ENCODE peak calls at places on chromosomes 7 and 10, in six cellular contexts. B, W, P, G, Y and N are unnamed samples.

GRCh38 chr7:11207565-11207964 is 233.9 kb downstream of the PHF14 start:
- DNase-seq in W (no peak), P (no peak), Y (no peak), G (no peak), B (no peak), N (no peak)

GRCh38 chr10:34139559-34139958 is 675.5 kb downstream of the PARD3 start:
- DNase-seq in B (no peak), W (no peak), P (no peak), Y (no peak), G (no peak), N (no peak)

GRCh38 chr10:60048146-60048545 is 141.8 kb upstream of the CCDC6 start:
- DNase-seq in Y (peak), B (peak), G (no peak), P (no peak), W (peak), N (no peak)

GRCh38 chr7:40232242-40232929 is 97.6 kb downstream of the SUGCT start:
- DNase-seq in G (peak), P (no peak), Y (peak), B (peak), W (no peak), N (peak)

GRCh38 chr7:26694156-26694555 is 170.2 kb downstream of the SKAP2 start:
- DNase-seq in G (no peak), W (no peak), Y (no peak), B (no peak), P (no peak), N (no peak)

GRCh38 chr7:14924398-14924797 is 21.8 kb upstream of the DGKB start:
- DNase-seq in B (no peak), Y (no peak), W (no peak), G (no peak), P (no peak), N (no peak)

GRCh38 chr10:26367771-26368170 is 70.4 kb upstream of the APBB1IP start:
- DNase-seq in Y (peak), W (peak), B (no peak), G (peak), P (no peak), N (peak)

GRCh38 chr7:12436896-12437535 is 33.4 kb upstream of the VWDE start:
- DNase-seq in P (no peak), B (no peak), G (peak), Y (peak), W (no peak), N (no peak)

GRCh38 chr10:102312683-102313082 is 67.4 kb downstream of the GBF1 start:
- DNase-seq in W (no peak), G (no peak), B (no peak), Y (no peak), P (no peak), N (no peak)

GRCh38 chr10:77392236-77392721 is 245.3 kb downstream of the KCNMA1 start:
- DNase-seq in G (no peak), B (no peak), Y (no peak), W (no peak), P (no peak), N (no peak)

GRCh38 chr10:122999347-122999746 is 9.2 kb downstream of the IKZF5 start:
- DNase-seq in P (no peak), Y (no peak), W (no peak), G (no peak), B (no peak), N (no peak)

GRCh38 chr10:70295321-70295720 is 11.5 kb upstream of the NPFFR1 start:
- DNase-seq in G (no peak), B (no peak), W (no peak), P (no peak), Y (no peak), N (no peak)

GRCh38 chr7:149856583-149856982 is 17.2 kb upstream of the ATP6V0E2 start:
- DNase-seq in W (no peak), P (no peak), B (no peak), Y (no peak), G (no peak), N (no peak)

GRCh38 chr7:83105948-83106347 is 56.7 kb downstream of the PCLO start:
- DNase-seq in G (no peak), W (no peak), P (no peak), Y (no peak), B (no peak), N (no peak)

GRCh38 chr10:15805395-15806058 is 54.8 kb downstream of the MINDY3 start:
- DNase-seq in G (no peak), P (no peak), W (no peak), Y (no peak), B (no peak), N (no peak)

DNA sequence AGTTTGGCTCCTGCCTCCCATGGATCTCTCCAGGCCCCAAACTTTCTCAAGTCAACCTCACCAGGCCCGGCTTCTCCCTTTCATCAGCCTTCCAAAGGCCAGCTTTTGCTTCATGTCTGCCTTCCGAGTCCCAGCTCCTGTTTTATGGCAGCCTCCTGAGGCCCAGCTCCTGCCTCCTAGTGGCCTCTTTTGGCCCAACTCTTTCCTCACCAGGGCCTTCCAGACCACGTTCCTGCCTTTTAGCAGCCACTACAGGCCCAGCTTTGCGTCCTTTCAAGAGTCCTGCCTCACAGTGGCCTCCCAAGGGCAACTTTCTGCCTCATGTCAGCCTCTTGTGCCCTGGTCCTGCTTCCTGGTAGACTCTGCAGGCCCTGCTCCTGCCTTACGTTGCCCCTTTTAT is 15.3 kb upstream of the TMEM248 start:
- DNase-seq in P (no peak), G (no peak), B (no peak), Y (no peak), W (no peak), N (peak)
- TF ChIP-seq CTCF in P (no peak), G (peak), B (no peak), Y (no peak), W (no peak), N (no peak)

GRCh38 chr10:133438711-133439273 is 14.4 kb upstream of the SPRN start:
- DNase-seq in B (no peak), G (peak), P (no peak), W (no peak), Y (no peak), N (peak)
- TF ChIP-seq CTCF in B (peak), G (peak), P (no peak), W (peak), Y (no peak), N (peak)

GRCh38 chr7:96266580-96266979 is 55.3 kb downstream of the SLC25A13 start:
- DNase-seq in P (no peak), Y (no peak), G (no peak), W (no peak), B (no peak), N (no peak)

GRCh38 chr7:96269246-96269994 is 52.5 kb downstream of the SLC25A13 start:
- DNase-seq in G (no peak), P (no peak), B (no peak), Y (no peak), W (no peak), N (no peak)

GRCh38 chr7:96266015-96266414 is 55.9 kb downstream of the SLC25A13 start:
- DNase-seq in W (no peak), Y (no peak), P (no peak), G (no peak), B (no peak), N (no peak)
- TF ChIP-seq CTCF in W (no peak), Y (no peak), P (no peak), G (no peak), B (no peak), N (no peak)

GRCh38 chr7:997404-998395 is 14.7 kb downstream of the CYP2W1 start:
- DNase-seq in G (no peak), Y (no peak), B (peak), W (no peak), P (no peak), N (no peak)
- TF ChIP-seq CTCF in G (no peak), Y (no peak), B (no peak), W (peak), P (no peak), N (no peak)

DNA sequence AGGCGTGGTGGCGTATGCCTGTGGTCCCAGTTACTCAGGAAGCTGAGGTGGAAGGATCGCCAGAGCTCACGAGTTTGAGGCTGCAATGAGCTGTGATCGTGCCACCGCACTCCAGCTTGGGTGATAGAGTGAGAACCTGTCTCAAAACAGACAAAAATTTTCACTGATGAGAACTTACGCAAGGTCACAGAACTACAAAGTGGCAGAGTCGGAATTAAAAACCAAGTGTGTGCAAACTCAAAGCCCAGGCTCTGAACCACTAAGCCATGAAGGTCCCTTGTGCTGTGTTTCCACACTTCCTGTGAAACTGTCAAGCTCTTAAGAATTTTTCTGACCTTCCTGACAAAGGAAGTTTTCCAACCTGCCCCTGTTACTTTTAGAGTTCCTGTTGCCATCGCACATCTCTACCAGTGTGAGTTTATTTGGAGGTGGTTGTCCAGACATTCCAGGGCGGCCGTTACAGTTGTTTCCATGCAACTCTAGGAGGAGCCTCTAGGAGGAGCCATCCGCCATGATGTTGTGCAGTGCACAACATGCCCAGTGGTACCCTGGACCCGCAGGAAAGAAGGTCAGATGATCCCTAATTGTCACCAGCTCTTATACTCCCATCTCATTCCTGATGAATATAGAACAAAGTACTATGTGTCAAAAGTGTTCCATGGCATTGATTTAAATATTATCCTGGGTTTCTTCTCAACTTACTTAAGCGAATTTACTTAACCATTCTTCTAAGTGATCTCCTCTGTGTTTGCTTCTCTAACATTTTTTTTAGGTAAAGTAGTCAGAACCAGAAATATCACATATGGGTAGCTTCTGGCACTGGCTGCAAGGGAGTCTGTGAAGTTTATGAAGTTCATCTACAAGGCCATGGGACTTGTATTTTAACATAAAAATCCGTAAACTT is 49.0 kb upstream of the LYZL1 start:
- DNase-seq in P (no peak), W (peak), B (no peak), G (no peak), Y (peak), N (peak)
- TF ChIP-seq CTCF in P (no peak), W (peak), B (no peak), G (no peak), Y (peak), N (peak)

GRCh38 chr10:17247210-17247609 is 19.2 kb downstream of the VIM start:
- DNase-seq in W (no peak), B (no peak), G (no peak), Y (no peak), P (no peak), N (no peak)

GRCh38 chr10:17248964-17249363 is 20.9 kb downstream of the VIM start:
- DNase-seq in B (no peak), W (no peak), P (no peak), G (no peak), Y (no peak), N (no peak)

GRCh38 chr10:17244712-17245365 is 16.8 kb downstream of the VIM start:
- DNase-seq in W (no peak), G (no peak), Y (no peak), P (no peak), B (no peak), N (no peak)

GRCh38 chr10:17250736-17251135 is 22.7 kb downstream of the VIM start:
- DNase-seq in G (no peak), Y (no peak), W (no peak), P (no peak), B (no peak), N (peak)

GRCh38 chr10:17249820-17250219 is 21.8 kb downstream of the VIM start:
- DNase-seq in P (no peak), Y (no peak), B (no peak), W (no peak), G (no peak), N (no peak)
- TF ChIP-seq CTCF in P (peak), Y (no peak), B (no peak), W (no peak), G (peak), N (peak)

GRCh38 chr7:119943932-119944600 is 328.9 kb upstream of the KCND2 start:
- DNase-seq in Y (no peak), P (no peak), G (no peak), B (no peak), W (no peak), N (no peak)
- TF ChIP-seq CTCF in Y (no peak), P (no peak), G (peak), B (no peak), W (no peak), N (no peak)

GRCh38 chr10:43897765-43898419 is 249.2 kb upstream of the ZNF32 start:
- DNase-seq in B (no peak), W (no peak), G (no peak), Y (no peak), P (no peak), N (no peak)

GRCh38 chr10:43901302-43901701 is 252.6 kb upstream of the ZNF32 start:
- DNase-seq in Y (no peak), P (no peak), W (no peak), G (no peak), B (no peak), N (no peak)

GRCh38 chr10:43901744-43902504 is 253.2 kb upstream of the ZNF32 start:
- DNase-seq in G (no peak), B (no peak), W (no peak), P (no peak), Y (no peak), N (no peak)

GRCh38 chr10:43898592-43898991 is 249.9 kb upstream of the ZNF32 start:
- DNase-seq in G (no peak), W (no peak), P (no peak), B (no peak), Y (no peak), N (no peak)

GRCh38 chr10:43899224-43899959 is 250.7 kb upstream of the ZNF32 start:
- DNase-seq in Y (no peak), B (no peak), G (no peak), W (no peak), P (no peak), N (no peak)
- TF ChIP-seq CTCF in Y (no peak), B (no peak), G (no peak), W (no peak), P (no peak), N (no peak)

GRCh38 chr7:17472939-17473338 is 174.5 kb downstream of the AHR start:
- DNase-seq in W (no peak), Y (no peak), P (no peak), B (no peak), G (no peak), N (no peak)

GRCh38 chr7:17472518-17472917 is 174.1 kb downstream of the AHR start:
- DNase-seq in G (no peak), W (no peak), B (no peak), P (no peak), Y (no peak), N (no peak)

GRCh38 chr7:17477182-17477581 is 178.7 kb downstream of the AHR start:
- DNase-seq in Y (no peak), P (no peak), W (no peak), G (no peak), B (no peak), N (no peak)

GRCh38 chr7:17474724-17475344 is 176.4 kb downstream of the AHR start:
- DNase-seq in B (no peak), G (no peak), Y (peak), W (no peak), P (no peak), N (no peak)
- TF ChIP-seq CTCF in B (no peak), G (peak), Y (peak), W (peak), P (no peak), N (no peak)